ENCODE peak calls at places on chromosomes 5 and 9, in five cellular contexts. I is SK-N-SH, V is HepG2, J is K562, H is HCT116. W is an unnamed sample.
A peak's percentile ranks its signal among the peaks of the same experiment; 100 is the strongest.

GRCh38 chr9:105690742-105691141 is 3.6 kb upstream of the TMEM38B start:
- DNase-seq in J (peak; percentile 32), V (no peak), I (peak; percentile 46), H (no peak), W (peak; percentile 32)

GRCh38 chr5:180353226-180353962 is at the start of gene GFPT2:
- DNase-seq in V (peak; percentile 28), H (no peak), I (peak; percentile 100), J (peak; percentile 99), W (peak; percentile 73)

GRCh38 chr5:93055971-93056370 is 525.0 kb downstream of the NR2F1-AS1 start:
- DNase-seq in V (no peak), I (no peak), J (no peak), H (no peak), W (no peak)

GRCh38 chr9:92984976-92985375 is 37.7 kb downstream of the FGD3 start:
- DNase-seq in V (no peak), I (no peak), H (no peak), J (no peak), W (no peak)

GRCh38 chr5:1772634-1773033 is 27.0 kb downstream of the MRPL36 start:
- DNase-seq in H (peak; percentile 38), V (peak; percentile 44), I (peak; percentile 60), J (no peak), W (peak; percentile 80)

GRCh38 chr9:129211686-129212085 is 33.6 kb upstream of the IER5L start:
- DNase-seq in I (no peak), H (no peak), J (no peak), V (no peak), W (peak; percentile 60)

GRCh38 chr5:116766470-116766947 is 191.9 kb upstream of the SEMA6A start:
- DNase-seq in V (peak; percentile 86), J (peak; percentile 24), H (peak; percentile 69), I (no peak), W (no peak)

GRCh38 chr9:120386390-120387131 is 193.4 kb downstream of the CDK5RAP2 start:
- DNase-seq in H (no peak), V (peak; percentile 89), I (peak; percentile 48), J (no peak), W (peak; percentile 68)

GRCh38 chr5:10734050-10734709 is 26.9 kb downstream of the DAP start:
- DNase-seq in H (no peak), J (peak; percentile 91), I (no peak), V (no peak), W (no peak)

GRCh38 chr5:54243483-54244080 is 66.8 kb downstream of the ARL15 start:
- DNase-seq in V (peak; percentile 31), J (peak; percentile 29), I (peak; percentile 49), H (peak; percentile 27), W (peak; percentile 62)

GRCh38 chr5:54247226-54247625 is 63.1 kb downstream of the ARL15 start:
- DNase-seq in H (no peak), V (no peak), I (no peak), J (no peak), W (no peak)

GRCh38 chr5:54254482-54255198 is 55.7 kb downstream of the ARL15 start:
- DNase-seq in H (no peak), V (peak; percentile 6), I (no peak), J (no peak), W (peak; percentile 74)

GRCh38 chr5:54251981-54252380 is 58.4 kb downstream of the ARL15 start:
- DNase-seq in H (no peak), V (no peak), I (no peak), J (no peak), W (peak; percentile 48)

DNA sequence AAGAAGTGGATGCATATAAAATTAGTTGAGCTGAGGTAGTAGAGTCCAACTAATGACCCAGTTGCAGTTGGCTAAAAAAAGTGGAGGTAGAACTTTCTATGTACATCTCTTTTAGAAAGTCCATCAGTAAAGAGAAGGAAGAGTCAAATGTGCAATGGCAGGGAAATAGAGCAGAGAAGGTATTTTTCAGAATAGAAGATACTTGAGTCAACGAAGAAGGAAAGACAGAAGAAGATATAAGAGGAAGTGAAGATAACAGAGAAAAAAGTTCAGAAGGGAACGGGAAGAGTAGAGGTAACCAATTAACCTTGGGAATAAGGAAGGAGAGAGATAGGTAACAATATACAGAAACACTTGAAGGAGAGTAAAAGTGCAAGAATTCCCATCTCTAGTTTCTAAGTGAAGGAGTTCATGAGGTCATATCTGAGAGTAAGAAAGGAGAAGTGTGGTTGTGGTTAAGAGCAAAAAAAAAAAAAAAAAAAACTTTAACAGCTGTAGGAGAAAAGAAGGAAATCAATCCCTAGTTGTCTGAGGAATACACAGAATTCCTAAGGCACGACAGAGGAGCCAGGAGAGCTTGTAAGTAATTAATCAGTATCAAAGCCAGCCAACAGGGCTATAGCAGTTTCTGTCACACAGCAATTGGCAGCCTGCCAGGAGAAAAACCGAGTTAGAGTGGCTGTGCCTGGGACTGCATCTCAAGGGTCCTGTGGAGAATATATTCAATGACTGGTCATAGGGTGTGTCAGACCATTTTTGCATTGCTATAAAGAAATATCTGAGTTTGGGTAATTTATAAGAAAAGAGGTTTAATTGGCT is 61.0 kb downstream of the ARL15 start:
- DNase-seq in V (no peak), J (peak; percentile 46), H (no peak), I (peak; percentile 8), W (no peak)
- TF ChIP-seq JUND in V (no peak), J (no peak), H (no peak), I (peak; percentile 12), W (no peak)

GRCh38 chr5:156367602-156368001 is 40.6 kb downstream of the SGCD start:
- DNase-seq in I (no peak), V (peak; percentile 2), H (no peak), J (no peak), W (no peak)
- TF ChIP-seq JUND in I (no peak), V (no peak), H (no peak), J (no peak), W (no peak)

GRCh38 chr5:81398741-81399140 is 4.8 kb upstream of the ACOT12 start:
- DNase-seq in J (no peak), H (no peak), V (no peak), I (no peak), W (no peak)

GRCh38 chr5:81397169-81397568 is 3.2 kb upstream of the ACOT12 start:
- DNase-seq in I (peak; percentile 38), V (no peak), H (no peak), J (no peak), W (no peak)

GRCh38 chr5:81393430-81393782 is 528 bp downstream of the ACOT12 start:
- DNase-seq in J (no peak), V (no peak), I (no peak), H (no peak), W (no peak)

GRCh38 chr5:81395262-81395661 is 1.3 kb upstream of the ACOT12 start:
- DNase-seq in I (no peak), J (no peak), H (no peak), V (no peak), W (no peak)

DNA sequence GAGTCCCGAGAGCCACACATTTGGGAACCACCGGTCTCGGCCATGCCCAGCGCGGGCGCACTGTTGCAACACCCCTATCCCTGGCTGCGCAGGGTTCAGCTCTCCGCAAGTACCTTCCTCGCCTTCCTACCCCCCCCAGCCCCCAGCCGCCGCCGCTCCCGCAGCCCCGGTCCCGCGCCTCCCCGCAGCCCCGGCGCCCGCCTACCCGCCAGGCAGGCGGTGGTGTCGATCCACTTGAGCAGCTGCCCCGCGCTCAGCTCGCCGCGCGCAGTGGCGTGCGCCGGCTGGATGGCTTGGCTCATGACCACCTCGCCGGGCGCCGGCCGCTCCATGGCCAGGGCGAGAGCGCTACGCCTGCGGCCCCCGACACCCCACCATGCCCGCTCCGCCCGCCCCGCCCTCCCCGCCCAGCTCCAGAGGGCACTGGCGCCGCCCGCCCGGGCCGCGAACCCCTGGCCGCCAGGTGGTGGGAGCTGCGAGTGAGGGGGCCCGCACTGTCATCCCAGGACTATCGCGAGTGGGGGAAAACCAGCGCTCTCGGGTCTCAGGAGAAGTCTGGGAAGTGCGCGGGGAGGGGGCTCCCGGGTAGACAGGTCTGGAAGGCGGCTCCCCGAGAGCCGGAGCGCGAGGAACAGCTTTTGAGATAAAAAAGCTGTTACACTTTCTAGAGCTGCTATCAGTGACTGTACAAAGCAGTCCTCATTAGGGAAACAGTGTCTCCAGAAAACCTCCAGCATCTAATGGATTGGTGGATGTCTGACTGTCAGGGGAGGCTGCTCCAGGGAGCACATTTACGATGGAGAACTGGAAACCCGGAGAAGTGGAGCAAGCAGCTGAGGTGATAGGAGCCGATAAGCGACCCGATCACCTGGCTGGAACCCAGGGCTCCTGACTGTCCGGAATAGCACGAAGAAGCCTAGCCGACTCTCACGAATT is at the start of gene ACOT12:
- DNase-seq in H (no peak), V (no peak), J (no peak), I (peak; percentile 73), W (no peak)
- TF ChIP-seq JUND in H (no peak), V (no peak), J (no peak), I (no peak), W (no peak)

DNA sequence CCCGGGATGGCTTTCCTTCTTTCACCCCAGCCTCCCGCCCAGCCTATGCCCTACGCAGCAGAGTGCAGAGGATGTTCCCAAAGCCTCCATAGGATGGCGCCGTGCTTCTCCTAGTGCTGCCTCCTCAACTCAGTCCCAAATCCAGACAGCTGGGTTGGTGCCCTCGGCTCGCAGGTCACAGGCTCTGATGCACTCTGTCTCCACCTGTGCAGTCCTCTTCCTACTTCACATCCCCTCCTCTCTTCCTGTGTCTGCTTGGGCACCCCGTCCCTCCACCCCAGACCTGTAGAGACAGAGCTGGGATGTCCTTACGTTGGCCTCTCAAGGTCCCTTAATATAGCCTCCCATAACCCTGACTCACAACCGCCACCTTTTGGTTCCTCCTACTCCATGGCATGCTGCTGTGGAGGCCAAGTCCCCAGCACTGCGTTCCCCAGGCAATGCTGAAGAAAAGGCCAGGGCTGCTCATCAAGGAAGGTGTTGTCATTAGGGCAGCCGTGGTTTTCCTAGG is 314.4 kb downstream of the GADD45G start:
- DNase-seq in J (peak; percentile 3), I (no peak), H (peak; percentile 15), V (peak; percentile 6), W (peak; percentile 81)
- TF ChIP-seq JUND in J (no peak), I (no peak), H (no peak), V (no peak), W (no peak)

W was measured in T47D.